ENCODE peak calls at places on chromosomes 5 and 9, in four cellular contexts. One of them, this sample, is unnamed.
A peak's percentile ranks its signal among the peaks of the same experiment; 100 is the strongest.

GRCh38 chr5:150642991-150643710 is 2.7 kb downstream of the SYNPO start:
- DNase-seq in neuronal stem cell: no peak
- DNase-seq in H9: no peak
- DNase-seq in IMR-90: no peak
- DNase-seq in this sample: peak; percentile 63

GRCh38 chr5:135567661-135568060 is 11.1 kb downstream of the CXCL14 start:
- DNase-seq in neuronal stem cell: no peak
- DNase-seq in H9: no peak
- DNase-seq in IMR-90: peak; percentile 35
- DNase-seq in this sample: no peak

GRCh38 chr5:127907907-127908306 is 175.7 kb upstream of the SLC12A2 start:
- DNase-seq in neuronal stem cell: no peak
- DNase-seq in H9: no peak
- DNase-seq in IMR-90: no peak
- DNase-seq in this sample: no peak

GRCh38 chr9:17117372-17117771 is 17.5 kb upstream of the CNTLN start:
- DNase-seq in neuronal stem cell: no peak
- DNase-seq in H9: no peak
- DNase-seq in IMR-90: no peak
- DNase-seq in this sample: no peak

GRCh38 chr5:5466227-5466626 is 43.8 kb downstream of the ICE1 start:
- DNase-seq in neuronal stem cell: no peak
- DNase-seq in H9: no peak
- DNase-seq in IMR-90: no peak
- DNase-seq in this sample: no peak

GRCh38 chr9:117247271-117247670 is 167.6 kb downstream of the ASTN2 start:
- DNase-seq in neuronal stem cell: no peak
- DNase-seq in H9: no peak
- DNase-seq in IMR-90: no peak
- DNase-seq in this sample: peak; percentile 15

GRCh38 chr5:75603421-75603820 is 7.8 kb upstream of the ANKDD1B start:
- DNase-seq in neuronal stem cell: no peak
- DNase-seq in H9: no peak
- DNase-seq in IMR-90: peak; percentile 88
- DNase-seq in this sample: peak; percentile 66

GRCh38 chr9:127785933-127786772 is at the start of gene CDK9:
- DNase-seq in neuronal stem cell: peak; percentile 91
- DNase-seq in H9: peak; percentile 92
- DNase-seq in IMR-90: peak; percentile 81
- DNase-seq in this sample: peak; percentile 89

GRCh38 chr5:180389252-180390101 is 36.3 kb upstream of the GFPT2 start:
- DNase-seq in neuronal stem cell: no peak
- DNase-seq in H9: no peak
- DNase-seq in IMR-90: no peak
- DNase-seq in this sample: no peak

GRCh38 chr9:75624984-75625383 is 265.5 kb upstream of the PCSK5 start:
- DNase-seq in neuronal stem cell: no peak
- DNase-seq in H9: no peak
- DNase-seq in IMR-90: no peak
- DNase-seq in this sample: no peak

GRCh38 chr5:180170810-180171567 is 38.0 kb downstream of the RASGEF1C start:
- DNase-seq in neuronal stem cell: no peak
- DNase-seq in H9: no peak
- DNase-seq in IMR-90: no peak
- DNase-seq in this sample: no peak

GRCh38 chr9:126661521-126662251 is 48.0 kb downstream of the LMX1B start:
- DNase-seq in neuronal stem cell: no peak
- DNase-seq in H9: peak; percentile 97
- DNase-seq in IMR-90: peak; percentile 6
- DNase-seq in this sample: no peak

GRCh38 chr9:136204838-136205706 is at the start of gene LHX3:
- DNase-seq in neuronal stem cell: peak; percentile 70
- DNase-seq in H9: peak; percentile 69
- DNase-seq in IMR-90: no peak
- DNase-seq in this sample: peak; percentile 32

GRCh38 chr9:133340256-133340655 is 4.3 kb upstream of the SURF6 start:
- DNase-seq in neuronal stem cell: no peak
- DNase-seq in H9: no peak
- DNase-seq in IMR-90: no peak
- DNase-seq in this sample: no peak

GRCh38 chr5:120139039-120139438 is 325.1 kb upstream of the PRR16 start:
- DNase-seq in neuronal stem cell: no peak
- DNase-seq in H9: no peak
- DNase-seq in IMR-90: peak; percentile 99
- DNase-seq in this sample: peak; percentile 100

GRCh38 chr5:121090822-121091221 is 626.7 kb downstream of the PRR16 start:
- DNase-seq in neuronal stem cell: no peak
- DNase-seq in H9: no peak
- DNase-seq in IMR-90: peak; percentile 1
- DNase-seq in this sample: no peak

GRCh38 chr5:114192108-114192507 is 169.8 kb upstream of the KCNN2 start:
- DNase-seq in neuronal stem cell: no peak
- DNase-seq in H9: no peak
- DNase-seq in IMR-90: peak; percentile 88
- DNase-seq in this sample: peak; percentile 38

GRCh38 chr9:120909904-120910303 is 16.7 kb downstream of the TRAF1 start:
- DNase-seq in neuronal stem cell: no peak
- DNase-seq in H9: no peak
- DNase-seq in IMR-90: no peak
- DNase-seq in this sample: no peak

GRCh38 chr5:2909035-2909434 is 157.6 kb upstream of the IRX2 start:
- DNase-seq in neuronal stem cell: no peak
- DNase-seq in H9: peak; percentile 9
- DNase-seq in IMR-90: no peak
- DNase-seq in this sample: no peak

GRCh38 chr5:11528720-11529119 is 375.5 kb downstream of the CTNND2 start:
- DNase-seq in neuronal stem cell: no peak
- DNase-seq in H9: no peak
- DNase-seq in IMR-90: no peak
- DNase-seq in this sample: no peak

GRCh38 chr5:15707631-15708030 is 207.7 kb downstream of the FBXL7 start:
- DNase-seq in neuronal stem cell: no peak
- DNase-seq in H9: no peak
- DNase-seq in IMR-90: no peak
- DNase-seq in this sample: no peak

DNA sequence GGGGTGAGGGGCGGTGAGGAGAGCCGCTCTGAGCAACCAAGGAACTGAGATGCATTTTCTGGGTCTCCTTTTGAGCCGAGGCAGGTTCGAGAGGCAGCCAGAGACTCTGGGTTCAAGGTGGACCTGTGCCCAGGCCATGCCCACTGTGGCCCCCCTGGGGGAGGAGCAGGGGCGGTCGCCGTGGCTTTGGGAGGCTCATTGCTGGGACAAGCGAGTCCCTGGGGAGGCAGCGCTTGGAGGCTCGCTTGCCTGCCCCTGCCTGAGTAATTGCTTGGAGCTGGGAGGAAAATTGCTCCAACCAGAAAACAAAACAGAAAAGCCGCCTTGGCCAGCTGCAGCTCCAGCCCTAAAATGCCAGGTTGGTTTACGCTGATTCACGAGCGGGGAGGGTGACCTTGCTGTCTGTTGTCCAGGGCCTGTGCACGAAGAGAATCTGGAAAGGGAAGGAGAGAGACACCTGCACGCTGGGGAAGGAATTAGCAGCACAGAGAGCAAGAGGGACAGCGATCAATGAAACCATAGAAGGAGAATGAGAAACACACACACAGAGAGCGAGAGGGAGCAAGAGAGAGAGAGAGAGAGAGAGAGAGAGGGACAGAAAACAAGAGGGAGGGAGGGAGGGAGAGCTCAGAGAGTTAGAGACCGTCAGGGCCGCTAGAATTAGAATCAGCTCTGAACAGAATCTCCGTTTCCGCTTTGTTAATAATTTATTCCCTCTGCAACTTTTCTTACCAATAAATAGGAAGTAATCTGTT is 25.3 kb downstream of the NTNG2 start:
- DNase-seq in neuronal stem cell: no peak
- DNase-seq in H9: peak; percentile 25
- DNase-seq in IMR-90: no peak
- DNase-seq in this sample: no peak
- H4K91ac ChIP-seq in neuronal stem cell: no peak overlapping the region
- H4K91ac ChIP-seq in H9: no peak overlapping the region
- H4K91ac ChIP-seq in IMR-90: no peak overlapping the region
- H4K91ac ChIP-seq in this sample: no peak overlapping the region

GRCh38 chr9:93345630-93346239 is 105.8 kb upstream of the FAM120A start:
- DNase-seq in neuronal stem cell: peak; percentile 4
- DNase-seq in H9: no peak
- DNase-seq in IMR-90: no peak
- DNase-seq in this sample: no peak
- H4K91ac ChIP-seq in neuronal stem cell: no peak overlapping the region
- H4K91ac ChIP-seq in H9: no peak overlapping the region
- H4K91ac ChIP-seq in IMR-90: no peak overlapping the region
- H4K91ac ChIP-seq in this sample: no peak overlapping the region

GRCh38 chr5:178081571-178082244 is 31.6 kb upstream of the N4BP3 start:
- DNase-seq in neuronal stem cell: no peak
- DNase-seq in H9: peak; percentile 46
- DNase-seq in IMR-90: no peak
- DNase-seq in this sample: no peak
- H4K91ac ChIP-seq in neuronal stem cell: no peak overlapping the region
- H4K91ac ChIP-seq in H9: no peak overlapping the region
- H4K91ac ChIP-seq in IMR-90: no peak overlapping the region
- H4K91ac ChIP-seq in this sample: no peak overlapping the region

DNA sequence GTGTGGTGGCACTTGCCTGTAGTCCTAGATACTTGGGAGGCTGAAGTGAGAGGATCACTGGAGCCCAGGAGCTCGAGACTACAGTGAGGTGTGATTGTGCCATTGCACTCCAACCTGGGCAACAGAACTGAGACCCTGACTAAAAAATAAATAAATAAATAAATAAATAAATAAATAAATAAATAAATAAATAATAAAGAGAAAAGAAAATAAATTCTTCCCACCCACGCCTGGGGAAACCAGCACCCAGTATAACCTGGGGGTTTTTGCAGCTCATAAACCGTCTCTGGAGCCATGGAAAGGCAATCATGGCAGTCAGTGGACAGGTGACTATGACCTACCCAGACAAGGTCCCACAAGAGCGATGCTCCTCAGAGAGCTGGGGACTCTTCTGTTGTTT is 7.9 kb downstream of the WNT8A start:
- DNase-seq in neuronal stem cell: no peak
- DNase-seq in H9: no peak
- DNase-seq in IMR-90: no peak
- DNase-seq in this sample: no peak
- H4K91ac ChIP-seq in neuronal stem cell: no peak overlapping the region
- H4K91ac ChIP-seq in H9: no peak overlapping the region
- H4K91ac ChIP-seq in IMR-90: no peak overlapping the region
- H4K91ac ChIP-seq in this sample: no peak overlapping the region

GRCh38 chr5:174401793-174402192 is 322.6 kb upstream of the MSX2 start:
- DNase-seq in neuronal stem cell: no peak
- DNase-seq in H9: no peak
- DNase-seq in IMR-90: no peak
- DNase-seq in this sample: no peak
- H4K91ac ChIP-seq in neuronal stem cell: no peak overlapping the region
- H4K91ac ChIP-seq in H9: no peak overlapping the region
- H4K91ac ChIP-seq in IMR-90: no peak overlapping the region
- H4K91ac ChIP-seq in this sample: no peak overlapping the region

GRCh38 chr5:122465086-122465485 is 153.0 kb downstream of the SNCAIP start:
- DNase-seq in neuronal stem cell: no peak
- DNase-seq in H9: no peak
- DNase-seq in IMR-90: no peak
- DNase-seq in this sample: no peak
- H4K91ac ChIP-seq in neuronal stem cell: no peak overlapping the region
- H4K91ac ChIP-seq in H9: no peak overlapping the region
- H4K91ac ChIP-seq in IMR-90: no peak overlapping the region
- H4K91ac ChIP-seq in this sample: no peak overlapping the region